ENCODE peak calls at places on chromosomes 4 and X, in four cellular contexts. N is left ventricle myocardium inferior, L is hepatocyte, D is tibial nerve. Q is an unnamed sample.

GRCh38 chr4:106803107-106803506 is 233.0 kb downstream of the DKK2 start:
- DNase-seq in N (no peak), L (no peak), D (no peak), Q (no peak)

GRCh38 chrX:87873347-87873941 is 355.8 kb downstream of the KLHL4 start:
- DNase-seq in D (no peak), N (no peak), L (peak; percentile 10), Q (no peak)

GRCh38 chr4:175346381-175346780 is 428.2 kb downstream of the ADAM29 start:
- DNase-seq in D (no peak), N (no peak), L (no peak), Q (no peak)

GRCh38 chr4:74000301-74000700 is 1.8 kb upstream of the CXCL5 start:
- DNase-seq in N (no peak), D (no peak), L (no peak), Q (no peak)

GRCh38 chrX:33741807-33742206 is 390.3 kb downstream of the FAM47A start:
- DNase-seq in D (no peak), N (no peak), L (peak; percentile 8), Q (no peak)

GRCh38 chr4:56187601-56188177 is 199.6 kb downstream of the AASDH start:
- DNase-seq in D (no peak), L (peak; percentile 23), N (no peak), Q (no peak)

GRCh38 chrX:19152762-19153161 is 30.5 kb upstream of the ADGRG2 start:
- DNase-seq in N (no peak), D (no peak), L (no peak), Q (no peak)

GRCh38 chr4:47490550-47490949 is 5.5 kb downstream of the ATP10D start:
- DNase-seq in N (no peak), L (peak; percentile 17), D (no peak), Q (no peak)

GRCh38 chrX:150694738-150695410 is 1.7 kb downstream of the MTMR1 start:
- DNase-seq in N (no peak), L (no peak), D (no peak), Q (no peak)

GRCh38 chr4:113905301-113905700 is 74.1 kb downstream of the ARSJ start:
- DNase-seq in N (no peak), D (no peak), L (no peak), Q (no peak)

GRCh38 chr4:71126719-71127118 is 133.3 kb downstream of the DCK start:
- DNase-seq in N (no peak), D (no peak), L (peak; percentile 68), Q (no peak)

GRCh38 chr4:14783011-14783877 is 219.0 kb upstream of the CPEB2 start:
- DNase-seq in D (no peak), L (no peak), N (no peak), Q (no peak)

GRCh38 chr4:163748474-163748873 is 254.0 kb downstream of the TMA16 start:
- DNase-seq in D (no peak), L (peak; percentile 4), N (no peak), Q (no peak)

GRCh38 chrX:53088136-53088974 is 5.6 kb upstream of the KANTR start:
- DNase-seq in L (peak; percentile 92), D (peak; percentile 54), N (peak; percentile 79), Q (peak; percentile 88)

GRCh38 chr4:119300388-119301131 is 21.4 kb downstream of the FABP2 start:
- DNase-seq in D (peak; percentile 83), N (peak; percentile 95), L (peak; percentile 97), Q (peak; percentile 98)

GRCh38 chr4:36348403-36348938 is 67.1 kb downstream of the DTHD1 start:
- DNase-seq in N (no peak), D (no peak), L (peak; percentile 21), Q (no peak)

GRCh38 chr4:135277116-135277979 is 1075.8 kb upstream of the PABPC4L start:
- DNase-seq in D (no peak), N (no peak), L (no peak), Q (no peak)

GRCh38 chr4:18021470-18021719 is 160 bp downstream of the LCORL start:
- DNase-seq in N (no peak), L (no peak), D (no peak), Q (no peak)

GRCh38 chrX:107718156-107718621 is 57.4 kb downstream of the TSC22D3 start:
- DNase-seq in N (no peak), L (peak; percentile 92), D (peak; percentile 86), Q (peak; percentile 88)

GRCh38 chr4:111454961-111455360 is 690.3 kb upstream of the FAM241A start:
- DNase-seq in D (no peak), L (peak; percentile 13), N (no peak), Q (no peak)

GRCh38 chr4:26127851-26128337 is 192.9 kb upstream of the RBPJ start:
- DNase-seq in L (no peak), D (no peak), N (no peak), Q (peak; percentile 83)

GRCh38 chrX:154541589-154541895 is 5.1 kb downstream of the G6PD start:
- DNase-seq in N (no peak), D (no peak), L (no peak), Q (no peak)

GRCh38 chrX:150573702-150574101 is 5.3 kb downstream of the MTM1 start:
- DNase-seq in D (no peak), N (no peak), L (no peak), Q (no peak)

GRCh38 chrX:49191033-49191871 is 5.1 kb upstream of the PRICKLE3 start:
- DNase-seq in N (peak; percentile 87), D (peak; percentile 81), L (peak; percentile 95), Q (peak; percentile 93)

GRCh38 chrX:45001038-45001437 is 128.1 kb downstream of the KDM6A start:
- DNase-seq in L (no peak), D (no peak), N (no peak), Q (no peak)

GRCh38 chr4:181823183-181823582 is 420.0 kb upstream of the TENM3 start:
- DNase-seq in L (no peak), D (no peak), N (no peak), Q (no peak)

GRCh38 chr4:2253160-2254084 is 8.5 kb downstream of the MXD4 start:
- DNase-seq in D (peak; percentile 10), N (peak; percentile 14), L (no peak), Q (no peak)

GRCh38 chr4:106869551-106869950 is 166.6 kb downstream of the DKK2 start:
- DNase-seq in D (no peak), N (no peak), L (no peak), Q (no peak)

GRCh38 chr4:16857425-16857824 is 41.0 kb downstream of the LDB2 start:
- DNase-seq in N (no peak), L (no peak), D (no peak), Q (no peak)

GRCh38 chrX:154004315-154004714 is 15.4 kb downstream of the IRAK1 start:
- DNase-seq in D (no peak), N (no peak), L (no peak), Q (no peak)

GRCh38 chrX:130173190-130173895 is 1.6 kb downstream of the RAB33A start:
- DNase-seq in D (no peak), L (no peak), N (peak; percentile 33), Q (no peak)

GRCh38 chrX:31260351-31260750 is 188.5 kb upstream of the FTHL17 start:
- DNase-seq in N (no peak), L (no peak), D (no peak), Q (no peak)

GRCh38 chr4:104574371-104574770 is 79.7 kb upstream of the CXXC4 start:
- DNase-seq in N (no peak), L (no peak), D (no peak), Q (no peak)

GRCh38 chr4:104575293-104575692 is 80.6 kb upstream of the CXXC4 start:
- DNase-seq in D (no peak), L (no peak), N (no peak), Q (no peak)

DNA sequence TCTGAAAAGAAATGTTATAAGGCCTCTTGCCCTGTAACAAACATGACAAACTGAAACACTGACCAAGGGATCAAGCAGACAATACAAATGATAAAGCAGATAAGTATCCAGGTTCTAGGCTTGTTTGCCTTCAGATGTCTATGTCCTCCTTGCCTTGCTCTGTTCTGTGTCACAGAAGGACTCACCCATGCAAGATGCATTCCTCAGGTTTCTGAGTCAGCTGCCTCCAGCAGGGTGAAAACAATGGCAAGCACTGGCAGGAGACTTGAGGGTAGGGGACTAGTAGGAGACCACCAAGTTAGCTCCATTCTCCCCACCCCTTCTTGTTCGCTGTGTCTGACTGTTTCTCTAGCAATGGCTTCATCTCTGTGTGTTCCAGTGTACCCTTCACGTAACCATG is 76.6 kb upstream of the CXXC4 start:
- DNase-seq in L (no peak), N (no peak), D (no peak), Q (no peak)
- H3K4me3 ChIP-seq in L (no peak overlapping the region), N (no peak overlapping the region), D (no peak overlapping the region), Q (no peak overlapping the region)

DNA sequence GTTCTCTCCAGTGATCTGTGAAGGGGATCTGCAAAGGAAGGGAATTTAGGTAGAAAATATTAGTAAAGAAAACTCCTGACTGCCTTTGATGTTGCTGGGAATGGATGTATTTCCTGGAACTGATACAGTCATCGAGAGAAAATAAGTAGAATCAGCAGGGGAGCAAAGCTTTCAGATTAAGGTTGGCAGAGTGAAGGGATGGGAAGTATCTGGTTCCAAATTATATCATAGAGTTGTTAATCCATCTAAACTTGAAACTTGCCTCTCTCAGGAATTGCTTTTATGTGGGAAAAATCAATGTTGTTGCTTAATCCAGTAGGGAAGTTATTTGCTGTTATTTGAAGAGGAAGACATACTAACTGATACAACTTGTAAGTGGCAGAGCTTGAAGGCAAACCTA is 19.3 kb downstream of the EPHA5 start:
- DNase-seq in N (no peak), D (no peak), L (no peak), Q (no peak)
- H3K27ac ChIP-seq in N (no peak overlapping the region), D (no peak overlapping the region), L (no peak overlapping the region), Q (no peak overlapping the region)

DNA sequence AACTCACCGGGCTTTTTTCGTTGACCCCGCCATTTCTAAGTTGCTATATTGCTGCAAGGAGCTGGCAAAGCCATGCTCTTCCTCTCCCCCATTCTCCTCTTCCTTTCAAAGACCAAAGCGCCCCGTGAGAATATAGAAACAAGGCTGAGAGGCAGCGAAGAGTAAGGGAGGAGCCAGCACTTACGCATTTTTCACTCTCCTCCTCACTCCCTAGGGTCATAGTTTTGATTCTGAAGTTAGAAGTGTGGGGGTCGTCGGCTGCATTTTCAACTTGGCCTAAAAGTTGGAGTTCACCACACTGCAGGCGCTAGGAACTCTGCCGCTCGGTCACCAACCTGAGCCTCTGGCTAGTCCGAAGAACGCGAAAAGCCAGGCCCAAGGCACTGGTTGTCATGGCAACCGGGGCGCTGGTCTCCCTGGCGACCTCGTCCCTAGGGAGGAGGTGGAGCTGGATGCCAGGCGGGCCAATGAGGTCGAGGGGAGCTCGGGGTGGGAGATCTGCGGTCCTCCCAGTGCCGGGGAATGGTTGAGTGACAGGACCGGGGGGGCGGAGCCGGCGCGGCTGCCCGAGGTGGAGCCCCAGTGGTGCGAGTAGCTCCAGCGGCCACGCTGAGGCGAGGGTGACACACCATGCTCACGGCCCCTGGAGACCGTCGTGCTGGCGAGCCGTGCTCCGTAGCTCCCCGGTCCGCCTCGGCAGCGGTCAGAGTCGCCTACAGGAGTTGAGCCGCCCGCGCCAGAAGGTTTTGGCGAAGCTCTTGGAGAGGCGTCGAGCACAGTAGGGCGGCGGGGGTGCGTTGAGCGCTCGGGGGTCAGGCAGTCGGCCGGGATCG is at the start of gene PTPN13:
- DNase-seq in D (peak; percentile 96), L (peak; percentile 99), N (peak; percentile 94), Q (peak; percentile 99)
- TF ChIP-seq CTCF in D (no peak), L (no peak), N (no peak), Q (peak; percentile 16)

DNA sequence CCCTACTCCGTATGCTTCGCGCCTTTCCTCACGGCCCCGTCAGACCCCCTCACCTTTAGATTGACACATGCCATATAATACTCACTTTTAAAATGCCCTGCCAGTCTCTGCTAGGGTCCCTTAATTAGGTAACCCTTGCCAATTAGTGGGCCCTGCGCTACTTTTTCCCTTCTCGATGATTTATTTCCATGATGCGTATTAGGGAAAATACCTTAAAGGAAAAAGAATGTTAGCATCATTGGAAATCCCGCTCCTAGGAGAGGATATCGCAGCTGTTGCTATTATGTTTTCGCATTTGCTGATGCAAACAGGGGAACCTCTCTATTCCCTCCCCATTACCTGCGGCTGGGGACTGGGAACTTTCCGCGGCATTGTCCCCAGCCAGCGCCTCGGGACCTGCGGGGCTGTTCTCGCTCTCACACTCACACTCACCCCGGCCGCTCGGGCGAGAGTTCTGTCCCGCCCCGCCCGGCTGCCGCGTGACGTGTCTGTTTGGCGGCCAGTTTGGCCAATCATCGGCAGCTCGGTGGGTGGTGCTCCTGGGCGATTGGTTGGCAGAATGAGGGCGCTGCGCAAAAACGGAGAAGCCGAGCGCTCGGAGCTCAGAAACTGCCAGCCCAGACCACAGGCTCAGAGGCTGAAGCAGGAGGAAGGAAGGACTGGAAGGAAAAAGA is at the start of gene PCDH10:
- DNase-seq in L (peak; percentile 96), D (peak; percentile 85), N (peak; percentile 84), Q (peak; percentile 88)
- H3K4me3 ChIP-seq in L (peak within 1 kb of the TSS; percentile 64), D (peak within 1 kb of the TSS; percentile 41), N (peak within 1 kb of the TSS; percentile 62), Q (no peak within 1 kb of the TSS)